ENCODE peak calls at places on chromosomes 6 and 20, in eight cellular contexts. Y is keratinocyte, Q is endothelial cell of umbilical vein, X is neural crest cell, A is psoas muscle, L is astrocyte, B is natural killer cell, P is tibial artery. N is an unnamed sample.

GRCh38 chr6:12119085-12119588 is 107.0 kb downstream of the HIVEP1 start:
- DNase-seq in Y (no peak), Q (no peak), X (no peak), A (no peak), L (no peak), B (peak), P (no peak), N (no peak)

GRCh38 chr6:150252714-150253444 is 110.0 kb downstream of the PPP1R14C start:
- DNase-seq in Y (no peak), Q (no peak), X (no peak), A (no peak), L (peak), B (no peak), P (no peak), N (no peak)

GRCh38 chr20:40781340-40781916 is 92.4 kb upstream of the MAFB start:
- DNase-seq in Y (no peak), Q (no peak), X (no peak), A (no peak), L (no peak), B (no peak), P (no peak), N (no peak)

GRCh38 chr6:35798706-35799105 is 1.6 kb upstream of the CLPS start:
- DNase-seq in Y (no peak), Q (no peak), X (no peak), A (no peak), L (no peak), B (no peak), P (no peak), N (no peak)

GRCh38 chr6:85127179-85127498 is 322.7 kb upstream of the NT5E start:
- DNase-seq in Y (no peak), Q (no peak), X (no peak), A (no peak), L (no peak), B (no peak), P (no peak), N (no peak)

GRCh38 chr6:89690944-89691324 is 52.4 kb upstream of the LYRM2 start:
- DNase-seq in Y (no peak), Q (no peak), X (no peak), A (no peak), L (no peak), B (no peak), P (no peak), N (no peak)

GRCh38 chr6:68559716-68560115 is 75.4 kb upstream of the ADGRB3 start:
- DNase-seq in Y (no peak), Q (no peak), X (peak), A (no peak), L (peak), B (no peak), P (no peak), N (no peak)

GRCh38 chr6:112044856-112045255 is 9.0 kb upstream of the CCN6 start:
- DNase-seq in Y (no peak), Q (no peak), X (no peak), A (no peak), L (peak), B (no peak), P (no peak), N (no peak)

GRCh38 chr20:49460916-49461315 is 21.6 kb downstream of the KCNB1 start:
- DNase-seq in Y (no peak), Q (no peak), X (no peak), A (peak), L (peak), B (no peak), P (no peak), N (no peak)

GRCh38 chr20:51420111-51420510 is 122.4 kb downstream of the NFATC2 start:
- DNase-seq in Y (no peak), Q (peak), X (no peak), A (no peak), L (peak), B (no peak), P (no peak), N (no peak)

GRCh38 chr6:145892026-145892425 is 72.1 kb downstream of the SHPRH start:
- DNase-seq in Y (no peak), Q (peak), X (no peak), A (no peak), L (no peak), B (no peak), P (no peak), N (no peak)

GRCh38 chr6:11722224-11722623 is 56.4 kb downstream of the ADTRP start:
- DNase-seq in Y (no peak), Q (no peak), X (no peak), A (no peak), L (no peak), B (no peak), P (no peak), N (no peak)

GRCh38 chr6:111938710-111939109 is 65.5 kb upstream of the FYN start:
- DNase-seq in Y (no peak), Q (peak), X (no peak), A (no peak), L (peak), B (no peak), P (no peak), N (no peak)

GRCh38 chr6:66638099-66638498 is 931.1 kb upstream of the EYS start:
- DNase-seq in Y (no peak), Q (no peak), X (no peak), A (no peak), L (no peak), B (no peak), P (no peak), N (no peak)

GRCh38 chr20:4869290-4870193 is 131.8 kb downstream of the SLC23A2 start:
- DNase-seq in Y (no peak), Q (no peak), X (no peak), A (no peak), L (peak), B (no peak), P (no peak), N (no peak)

GRCh38 chr6:53335224-53335994 is 13.3 kb downstream of the ELOVL5 start:
- DNase-seq in Y (no peak), Q (no peak), X (no peak), A (no peak), L (no peak), B (peak), P (no peak), N (no peak)

GRCh38 chr20:33250666-33251065 is 14.9 kb downstream of the BPIFA1 start:
- DNase-seq in Y (no peak), Q (no peak), X (no peak), A (no peak), L (no peak), B (no peak), P (peak), N (no peak)

GRCh38 chr6:144087789-144088426 is 7.5 kb downstream of the SF3B5 start:
- DNase-seq in Y (no peak), Q (no peak), X (no peak), A (no peak), L (no peak), B (no peak), P (no peak), N (no peak)

GRCh38 chr6:150683320-150683719 is 83.6 kb downstream of the PLEKHG1 start:
- DNase-seq in Y (no peak), Q (peak), X (no peak), A (peak), L (no peak), B (no peak), P (no peak), N (no peak)

GRCh38 chr6:64988148-64988547 is 718.9 kb downstream of the EYS start:
- DNase-seq in Y (no peak), Q (no peak), X (no peak), A (no peak), L (no peak), B (no peak), P (no peak), N (no peak)

GRCh38 chr6:108635505-108636226 is 74.9 kb downstream of the FOXO3 start:
- DNase-seq in Y (no peak), Q (no peak), X (no peak), A (no peak), L (no peak), B (peak), P (no peak), N (no peak)

GRCh38 chr6:1645466-1646185 is 35.9 kb downstream of the FOXC1 start:
- DNase-seq in Y (no peak), Q (no peak), X (no peak), A (peak), L (no peak), B (no peak), P (peak), N (no peak)

GRCh38 chr6:87586371-87587077 is 3.3 kb downstream of the RARS2 start:
- DNase-seq in Y (no peak), Q (no peak), X (no peak), A (no peak), L (peak), B (no peak), P (no peak), N (no peak)

GRCh38 chr6:165729307-165729936 is 66.4 kb upstream of the PDE10A start:
- DNase-seq in Y (no peak), Q (peak), X (peak), A (no peak), L (no peak), B (no peak), P (no peak), N (no peak)

GRCh38 chr6:149473080-149474052 is 11.4 kb downstream of the ZC3H12D start:
- DNase-seq in Y (no peak), Q (no peak), X (no peak), A (no peak), L (no peak), B (no peak), P (no peak), N (no peak)

GRCh38 chr6:38262041-38262440 is 377.7 kb downstream of the BTBD9 start:
- DNase-seq in Y (no peak), Q (peak), X (no peak), A (no peak), L (peak), B (no peak), P (no peak), N (no peak)

GRCh38 chr20:9474835-9475413 is 39.5 kb upstream of the LAMP5 start:
- DNase-seq in Y (no peak), Q (no peak), X (no peak), A (no peak), L (peak), B (no peak), P (no peak), N (no peak)

DNA sequence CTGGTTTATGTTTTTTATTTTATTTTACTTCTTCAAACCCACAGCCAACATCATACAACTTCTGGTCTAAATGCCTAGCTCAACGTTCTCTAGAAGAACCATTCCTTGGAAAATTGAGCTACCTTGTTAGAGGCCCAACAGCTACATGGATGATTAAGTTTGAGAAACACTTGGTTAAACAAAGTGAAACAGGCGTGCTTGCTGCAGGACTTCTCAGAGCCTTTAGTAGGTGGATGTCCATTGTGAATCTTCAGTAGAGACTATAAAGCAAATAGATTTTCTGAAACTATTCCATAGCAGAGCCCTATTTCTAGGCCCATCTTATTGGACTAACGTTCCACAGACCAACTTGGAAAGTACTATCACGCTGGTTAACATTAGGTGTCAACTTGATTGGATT is 51.3 kb downstream of the BCAS1 start:
- DNase-seq in Y (no peak), Q (no peak), X (no peak), A (no peak), L (no peak), B (no peak), P (no peak), N (no peak)
- TF ChIP-seq CTCF in Y (no peak), Q (no peak), X (no peak), A (no peak), L (no peak), B (no peak), P (no peak), N (no peak)

GRCh38 chr6:44399991-44400390 is 12.5 kb downstream of the CDC5L start:
- DNase-seq in Y (no peak), Q (peak), X (no peak), A (no peak), L (no peak), B (no peak), P (no peak), N (no peak)

GRCh38 chr6:44396968-44397367 is 9.5 kb downstream of the CDC5L start:
- DNase-seq in Y (no peak), Q (no peak), X (no peak), A (no peak), L (no peak), B (no peak), P (no peak), N (no peak)

GRCh38 chr6:44395501-44395900 is 8.0 kb downstream of the CDC5L start:
- DNase-seq in Y (no peak), Q (no peak), X (no peak), A (no peak), L (no peak), B (no peak), P (no peak), N (no peak)

GRCh38 chr6:44400572-44400971 is 13.1 kb downstream of the CDC5L start:
- DNase-seq in Y (no peak), Q (no peak), X (no peak), A (no peak), L (no peak), B (no peak), P (no peak), N (no peak)

GRCh38 chr6:44397424-44398169 is 10.1 kb downstream of the CDC5L start:
- DNase-seq in Y (no peak), Q (no peak), X (no peak), A (no peak), L (no peak), B (no peak), P (no peak), N (no peak)
- TF ChIP-seq CTCF in Y (no peak), Q (no peak), X (no peak), A (no peak), L (no peak), B (no peak), P (no peak), N (no peak)

GRCh38 chr6:122789862-122790739 is 1.0 kb downstream of the SMPDL3A start:
- DNase-seq in Y (no peak), Q (peak), X (no peak), A (peak), L (peak), B (no peak), P (no peak), N (no peak)

GRCh38 chr6:122788208-122788607 is 850 bp upstream of the SMPDL3A start:
- DNase-seq in Y (no peak), Q (no peak), X (no peak), A (no peak), L (no peak), B (no peak), P (no peak), N (no peak)

GRCh38 chr6:122788663-122789062 is 395 bp upstream of the SMPDL3A start:
- DNase-seq in Y (no peak), Q (no peak), X (no peak), A (no peak), L (no peak), B (no peak), P (no peak), N (no peak)

GRCh38 chr6:122790740-122791679 is 2.0 kb downstream of the SMPDL3A start:
- DNase-seq in Y (no peak), Q (no peak), X (no peak), A (no peak), L (no peak), B (no peak), P (no peak), N (no peak)

DNA sequence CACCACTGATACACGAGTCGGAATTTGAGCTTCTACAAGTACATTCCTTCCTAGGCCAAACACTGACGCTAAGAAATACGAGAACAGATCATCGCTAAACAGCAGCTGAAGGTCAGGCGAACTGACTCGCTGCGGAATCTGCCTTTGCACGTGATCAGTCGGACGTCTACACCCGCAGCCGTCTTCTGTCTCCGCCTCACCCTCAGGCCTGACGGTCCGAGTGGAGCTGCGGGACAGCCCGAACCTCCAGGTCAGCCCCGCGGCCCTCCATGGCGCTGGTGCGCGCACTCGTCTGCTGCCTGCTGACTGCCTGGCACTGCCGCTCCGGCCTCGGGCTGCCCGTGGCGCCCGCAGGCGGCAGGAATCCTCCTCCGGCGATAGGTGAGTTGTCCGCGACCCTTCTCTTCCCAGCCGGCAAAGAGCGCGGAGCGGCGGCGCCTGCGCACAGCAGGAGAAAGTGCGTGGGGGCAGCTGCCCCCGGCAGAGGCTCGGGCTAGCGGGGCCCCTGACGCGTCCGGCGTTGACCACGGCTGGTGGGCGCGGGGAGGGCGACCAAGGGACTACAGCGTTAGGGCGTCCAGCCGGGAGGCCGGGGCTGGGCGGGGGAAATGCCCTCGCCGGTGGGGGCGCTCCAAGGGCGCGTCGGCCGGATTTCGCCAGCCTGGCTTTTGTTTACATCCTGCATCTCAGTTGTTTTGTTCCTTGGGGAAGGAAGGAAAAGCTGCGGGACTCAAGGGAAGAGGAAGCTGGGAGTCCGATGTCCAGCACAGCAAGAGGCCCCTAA is at the start of gene SMPDL3A:
- DNase-seq in Y (no peak), Q (peak), X (peak), A (peak), L (peak), B (peak), P (peak), N (peak)
- TF ChIP-seq CTCF in Y (peak), Q (peak), X (peak), A (peak), L (peak), B (no peak), P (peak), N (peak)

DNA sequence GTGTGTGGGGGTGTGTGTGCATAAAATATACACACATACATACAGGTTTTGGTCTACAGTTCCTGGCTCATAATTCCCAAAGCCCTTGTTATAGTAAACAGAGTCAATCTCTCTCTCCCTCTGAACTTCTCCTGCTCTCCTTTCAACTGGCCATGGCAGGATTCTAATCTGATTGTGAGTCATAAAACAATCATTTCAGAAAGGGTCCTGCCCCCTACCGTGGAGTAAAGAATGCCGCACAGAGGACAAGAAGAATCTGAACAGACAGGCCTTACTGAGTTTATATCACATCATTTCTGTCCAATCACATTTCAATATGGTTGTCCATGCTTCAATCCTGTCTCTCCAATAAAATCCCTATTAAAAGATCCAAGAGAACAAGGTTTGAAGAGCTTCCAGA is 416.9 kb downstream of the FRK start:
- DNase-seq in Y (no peak), Q (no peak), X (no peak), A (no peak), L (peak), B (no peak), P (no peak), N (no peak)
- TF ChIP-seq CTCF in Y (no peak), Q (no peak), X (no peak), A (no peak), L (peak), B (no peak), P (no peak), N (no peak)

GRCh38 chr20:62938105-62938888 is at the start of gene GID8:
- DNase-seq in Y (no peak), Q (peak), X (peak), A (peak), L (peak), B (peak), P (peak), N (no peak)

GRCh38 chr20:62936996-62937352 is 973 bp upstream of the GID8 start:
- DNase-seq in Y (no peak), Q (peak), X (no peak), A (no peak), L (peak), B (no peak), P (no peak), N (no peak)

GRCh38 chr20:62935204-62935967 is 2.6 kb upstream of the GID8 start:
- DNase-seq in Y (no peak), Q (no peak), X (no peak), A (no peak), L (no peak), B (no peak), P (no peak), N (no peak)

GRCh38 chr20:62935968-62936585 is 1.9 kb upstream of the GID8 start:
- DNase-seq in Y (no peak), Q (no peak), X (no peak), A (no peak), L (no peak), B (no peak), P (no peak), N (no peak)

DNA sequence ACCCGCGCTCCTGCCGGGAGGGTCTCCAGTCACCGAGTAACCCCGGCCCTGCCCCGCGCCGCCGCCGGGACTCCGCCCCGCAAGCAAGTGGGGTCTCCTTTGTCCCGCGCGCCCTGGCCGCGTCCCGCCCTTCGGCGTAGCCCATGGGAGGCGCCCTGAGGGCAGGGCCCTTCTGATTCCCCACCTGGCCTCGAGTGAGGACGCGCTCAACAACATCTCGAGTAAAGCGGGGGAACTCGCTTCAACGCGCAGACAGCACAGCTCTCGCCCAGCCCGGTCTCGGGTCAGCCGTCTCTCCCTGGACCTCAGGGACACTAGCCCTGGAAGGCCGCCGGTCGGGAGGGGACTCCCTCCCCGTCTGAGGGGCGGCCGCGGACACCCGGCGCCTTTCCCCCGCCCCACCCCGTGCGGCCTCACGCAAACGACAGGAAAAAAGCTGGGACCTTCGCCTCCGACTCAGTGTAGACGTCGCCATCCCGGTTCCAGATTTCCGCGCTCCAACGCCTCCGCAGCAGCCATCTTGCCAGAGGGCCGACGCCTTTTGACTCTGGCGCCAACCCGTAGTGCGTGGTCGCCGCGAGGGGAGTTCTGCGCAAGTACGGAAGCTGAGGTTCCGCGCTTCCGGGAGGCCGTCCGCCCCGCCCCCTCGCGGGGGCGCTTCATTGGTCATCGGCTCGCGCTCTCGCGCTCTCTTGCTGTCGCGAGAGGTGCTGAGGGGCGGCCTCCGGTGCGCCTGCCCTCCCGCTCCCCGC is 418 bp upstream of the GID8 start:
- DNase-seq in Y (peak), Q (peak), X (peak), A (peak), L (peak), B (peak), P (peak), N (peak)
- TF ChIP-seq CTCF in Y (no peak), Q (no peak), X (no peak), A (no peak), L (no peak), B (no peak), P (no peak), N (no peak)

N was measured in D721Med.